ENCODE peak calls at places on chromosomes 1 and 21, in seven cellular contexts. H is IMR-90, S is heart right ventricle, T is lower lobe of right lung, M is hepatocyte, D is aorta, P is tibial nerve. V is an unnamed sample. For H3K4me1 and H3K36me3, the result is how much of the 10 kb centered on the place peaks cover.

GRCh38 chr1:159170639-159171038 is 776 bp upstream of the CADM3 start:
- DNase-seq in H (no peak), S (no peak), T (no peak), M (no peak), D (no peak), P (no peak), V (peak)

GRCh38 chr21:14736162-14736561 is 190.0 kb upstream of the SAMSN1 start:
- DNase-seq in H (no peak), S (no peak), T (no peak), M (no peak), D (no peak), P (no peak), V (no peak)

GRCh38 chr1:51750729-51751128 is 127.8 kb downstream of the NRDC start:
- DNase-seq in H (peak), S (no peak), T (no peak), M (no peak), D (no peak), P (no peak), V (peak)

GRCh38 chr1:62076286-62076685 is 118.4 kb upstream of the L1TD1 start:
- DNase-seq in H (peak), S (no peak), T (no peak), M (peak), D (no peak), P (no peak), V (peak)

GRCh38 chr1:110541996-110542395 is 23.0 kb upstream of the KCNA10 start:
- DNase-seq in H (no peak), S (no peak), T (no peak), M (no peak), D (no peak), P (no peak), V (no peak)

GRCh38 chr1:70627910-70628309 is 216.8 kb downstream of the CTH start:
- DNase-seq in H (no peak), S (no peak), T (no peak), M (peak), D (no peak), P (no peak), V (peak)

GRCh38 chr1:97451944-97452343 is 468.9 kb downstream of the DPYD start:
- DNase-seq in H (no peak), S (no peak), T (no peak), M (no peak), D (no peak), P (no peak), V (peak)

GRCh38 chr1:228016653-228017355 is 10.0 kb downstream of the WNT3A start:
- DNase-seq in H (no peak), S (peak), T (no peak), M (no peak), D (peak), P (no peak), V (no peak)

GRCh38 chr1:16720403-16721223 is 19.7 kb upstream of the RNU1-4 start:
- DNase-seq in H (no peak), S (no peak), T (no peak), M (peak), D (peak), P (no peak), V (peak)

GRCh38 chr21:27776925-27777553 is 810.2 kb upstream of the ADAMTS5 start:
- DNase-seq in H (no peak), S (peak), T (no peak), M (no peak), D (no peak), P (no peak), V (no peak)
- H3K4me1 ChIP-seq in H (under half), S (under half), T (under half), M (under half), D (under half), P (under half), V (under half)

GRCh38 chr1:236888126-236888525 is 93.0 kb downstream of the MTR start:
- DNase-seq in H (no peak), S (no peak), T (no peak), M (no peak), D (no peak), P (no peak), V (no peak)
- H3K36me3 ChIP-seq in H (under half), S (under half), T (half or more), M (under half), D (under half), P (half or more), V (under half)

GRCh38 chr1:206666954-206667353 is 17.8 kb upstream of the MAPKAPK2 start:
- DNase-seq in H (no peak), S (no peak), T (no peak), M (no peak), D (no peak), P (no peak), V (no peak)
- H3K4me1 ChIP-seq in H (under half), S (under half), T (under half), M (under half), D (under half), P (under half), V (under half)

GRCh38 chr21:32682696-32683474 is 44.9 kb downstream of the SYNJ1 start:
- DNase-seq in H (no peak), S (no peak), T (no peak), M (no peak), D (no peak), P (no peak), V (no peak)
- H3K36me3 ChIP-seq in H (under half), S (under half), T (under half), M (under half), D (under half), P (under half), V (under half)

GRCh38 chr1:7477593-7477992 is 293.5 kb upstream of the VAMP3 start:
- DNase-seq in H (no peak), S (no peak), T (no peak), M (no peak), D (no peak), P (no peak), V (no peak)
- H3K4me1 ChIP-seq in H (under half), S (under half), T (under half), M (under half), D (under half), P (under half), V (under half)